ENCODE peak calls at places on chromosomes 4 and X, in ten cellular contexts. H, K, Q, D, N, U, E, X, A and M are unnamed samples.

GRCh38 chr4:122958505-122958904 is 36.1 kb upstream of the NUDT6 start:
- DNase-seq in H (no peak), K (no peak), Q (no peak), D (no peak), N (no peak), U (no peak), E (no peak), X (no peak), A (no peak), M (no peak)

GRCh38 chr4:121784975-121785374 is 16.1 kb upstream of the EXOSC9 start:
- DNase-seq in H (no peak), K (no peak), Q (peak), D (no peak), N (no peak), U (no peak), E (no peak), X (no peak), A (no peak), M (no peak)

GRCh38 chr4:2254665-2255500 is 7.0 kb downstream of the MXD4 start:
- DNase-seq in H (peak), K (peak), Q (peak), D (no peak), N (peak), U (no peak), E (no peak), X (no peak), A (peak), M (peak)

GRCh38 chr4:68582339-68582717 is 6.2 kb upstream of the UGT2B17 start:
- DNase-seq in H (no peak), K (no peak), Q (no peak), D (no peak), N (no peak), U (no peak), E (no peak), X (no peak), A (no peak), M (no peak)

GRCh38 chr4:155742310-155743015 is 16.4 kb upstream of the GUCY1B1 start:
- DNase-seq in H (no peak), K (no peak), Q (no peak), D (no peak), N (no peak), U (no peak), E (no peak), X (no peak), A (no peak), M (no peak)

GRCh38 chrX:134688181-134688580 is 29.9 kb upstream of the PLAC1 start:
- DNase-seq in H (no peak), K (no peak), Q (no peak), D (no peak), N (peak), U (no peak), E (no peak), X (no peak), A (no peak), M (no peak)

GRCh38 chrX:81237516-81237915 is 35.6 kb downstream of the SH3BGRL start:
- DNase-seq in H (no peak), K (no peak), Q (no peak), D (no peak), N (no peak), U (no peak), E (no peak), X (no peak), A (no peak), M (no peak)

GRCh38 chrX:153934473-153935325 is at the start of gene NAA10:
- DNase-seq in H (no peak), K (peak), Q (peak), D (peak), N (peak), U (peak), E (peak), X (peak), A (no peak), M (peak)

GRCh38 chrX:30663317-30663716 is 10.1 kb downstream of the GK start:
- DNase-seq in H (no peak), K (no peak), Q (no peak), D (no peak), N (no peak), U (no peak), E (no peak), X (no peak), A (no peak), M (no peak)

GRCh38 chrX:47179928-47180255 is 13.7 kb upstream of the UBA1 start:
- DNase-seq in H (no peak), K (no peak), Q (peak), D (no peak), N (no peak), U (no peak), E (no peak), X (no peak), A (no peak), M (no peak)
- H3K27ac ChIP-seq in H (no peak), K (no peak), Q (no peak), D (no peak), N (peak), U (no peak), E (no peak), X (no peak), A (peak), M (no peak)

DNA sequence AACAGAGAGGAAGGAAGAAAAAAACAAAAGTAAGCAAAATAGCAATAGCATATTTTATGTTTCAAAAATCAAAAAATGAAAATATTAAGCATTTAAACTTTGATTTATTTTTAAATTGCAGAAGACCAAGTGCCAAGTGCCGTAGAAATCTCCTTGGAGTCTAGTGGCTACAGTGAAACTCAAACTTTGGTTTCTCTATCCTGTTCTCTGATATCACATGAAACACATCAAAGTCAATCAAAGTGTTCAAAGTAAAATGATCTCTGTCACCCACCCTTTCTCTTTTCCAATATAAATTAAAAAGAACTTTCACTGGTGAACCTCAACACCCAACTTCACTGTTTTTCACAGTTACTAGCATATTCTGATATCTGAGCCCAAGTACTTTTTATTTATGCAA is 81.1 kb downstream of the HADH start:
- DNase-seq in H (no peak), K (no peak), Q (no peak), D (no peak), N (no peak), U (no peak), E (no peak), X (no peak), A (no peak), M (no peak)
- H3K27ac ChIP-seq in H (no peak), K (no peak), Q (no peak), D (no peak), N (no peak), U (no peak), E (no peak), X (no peak), A (no peak), M (no peak)

GRCh38 chr4:24741915-24742314 is 53.5 kb upstream of the SOD3 start:
- DNase-seq in H (no peak), K (no peak), Q (no peak), D (no peak), N (no peak), U (no peak), E (no peak), X (no peak), A (no peak), M (no peak)
- H3K27ac ChIP-seq in H (no peak), K (no peak), Q (no peak), D (no peak), N (peak), U (no peak), E (no peak), X (no peak), A (no peak), M (peak)

DNA sequence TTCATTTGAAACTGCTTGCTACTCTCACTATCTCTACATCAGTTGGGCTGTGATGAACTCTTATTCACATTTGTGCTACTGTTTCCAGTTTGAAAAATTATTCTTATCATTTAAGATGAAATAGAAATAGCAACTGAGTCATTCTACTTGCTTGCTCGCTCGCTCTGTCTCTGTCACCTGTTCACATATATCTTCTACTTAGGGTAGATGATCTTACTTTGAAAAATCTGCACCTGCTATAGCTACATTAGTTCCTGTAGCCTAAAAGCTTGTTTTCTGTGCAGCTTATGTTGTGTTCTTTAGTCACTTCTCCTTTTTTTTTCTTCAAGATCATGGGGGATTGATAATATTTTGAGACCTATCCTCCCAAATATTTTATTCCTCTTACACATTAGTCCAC is 36.3 kb downstream of the CLCN5 start:
- DNase-seq in H (no peak), K (no peak), Q (no peak), D (no peak), N (no peak), U (no peak), E (no peak), X (no peak), A (no peak), M (no peak)
- H3K27ac ChIP-seq in H (no peak), K (no peak), Q (no peak), D (no peak), N (peak), U (no peak), E (no peak), X (no peak), A (no peak), M (peak)

GRCh38 chrX:40156472-40157227 is 58.9 kb upstream of the BCOR start:
- DNase-seq in H (no peak), K (no peak), Q (peak), D (no peak), N (no peak), U (no peak), E (no peak), X (no peak), A (no peak), M (no peak)
- H3K27ac ChIP-seq in H (no peak), K (no peak), Q (no peak), D (no peak), N (no peak), U (no peak), E (peak), X (no peak), A (no peak), M (no peak)